ENCODE peak calls at places on chromosomes 4 and X, in seven cellular contexts. W, H, I, A, E, P and U are unnamed samples.
A peak's percentile ranks its signal among the peaks of the same experiment; 100 is the strongest.

GRCh38 chr4:130043796-130044195 is 947.8 kb downstream of the C4orf33 start:
- DNase-seq in W (no peak), H (no peak), I (no peak), A (no peak), E (no peak), P (no peak), U (no peak)

GRCh38 chr4:15004701-15005301 is 2.5 kb downstream of the CPEB2 start:
- DNase-seq in W (peak; percentile 54), H (no peak), I (no peak), A (peak; percentile 20), E (no peak), P (peak; percentile 65), U (no peak)

GRCh38 chrX:114619874-114620273 is 36.0 kb downstream of the HTR2C start:
- DNase-seq in W (no peak), H (no peak), I (no peak), A (no peak), E (no peak), P (peak; percentile 10), U (no peak)

GRCh38 chrX:72130762-72131231 is 918 bp downstream of the RTL5 start:
- DNase-seq in W (no peak), H (no peak), I (no peak), A (no peak), E (no peak), P (no peak), U (no peak)

GRCh38 chr4:186606593-186606992 is 51.2 kb upstream of the MTNR1A start:
- DNase-seq in W (peak; percentile 40), H (no peak), I (no peak), A (no peak), E (no peak), P (no peak), U (no peak)

GRCh38 chr4:142293536-142293935 is 552.6 kb downstream of the INPP4B start:
- DNase-seq in W (peak; percentile 80), H (no peak), I (no peak), A (no peak), E (no peak), P (no peak), U (no peak)

GRCh38 chr4:54800831-54801530 is 143.2 kb downstream of the KIT start:
- DNase-seq in W (no peak), H (no peak), I (no peak), A (no peak), E (no peak), P (no peak), U (no peak)

GRCh38 chr4:153649572-153649991 is 34.5 kb upstream of the TLR2 start:
- DNase-seq in W (peak; percentile 42), H (no peak), I (no peak), A (peak; percentile 21), E (no peak), P (no peak), U (peak; percentile 60)

GRCh38 chr4:47085661-47086060 is 54.3 kb downstream of the GABRB1 start:
- DNase-seq in W (no peak), H (no peak), I (no peak), A (no peak), E (no peak), P (no peak), U (no peak)

GRCh38 chrX:103475381-103475780 is 43.9 kb downstream of the RAB40A start:
- DNase-seq in W (peak; percentile 63), H (no peak), I (no peak), A (no peak), E (no peak), P (no peak), U (no peak)

DNA sequence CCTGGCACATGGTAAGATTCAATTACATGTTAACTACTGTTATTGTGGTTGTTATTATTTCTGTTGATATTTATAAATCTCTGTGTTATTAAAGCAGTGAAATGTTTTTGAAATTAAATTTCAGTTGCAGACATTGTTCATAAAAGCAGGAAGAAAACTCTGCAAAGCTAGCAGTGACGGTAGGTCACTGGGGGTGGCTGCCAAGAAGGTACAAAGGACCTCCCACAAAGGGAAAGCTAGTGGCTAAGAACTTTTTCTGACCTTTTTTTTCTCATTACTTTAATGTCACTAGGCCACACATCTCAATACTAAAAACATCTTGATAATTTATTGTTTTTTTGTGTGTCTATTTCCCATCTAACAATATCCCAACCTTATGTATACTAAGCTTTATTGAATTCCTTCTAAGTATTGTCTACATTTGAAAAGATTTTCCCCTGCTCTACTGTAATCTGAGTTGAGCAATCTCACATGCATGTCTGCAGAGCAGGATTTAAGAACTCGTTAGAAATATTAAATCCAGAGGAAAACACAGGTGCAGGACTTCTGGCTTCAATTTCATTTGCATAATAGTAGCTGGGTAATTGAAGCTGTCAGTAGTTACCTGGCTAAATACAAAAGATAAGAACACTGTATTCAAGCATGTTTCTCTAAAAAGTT is 197.3 kb downstream of the CFAP299 start:
- DNase-seq in W (no peak), H (no peak), I (no peak), A (no peak), E (no peak), P (no peak), U (no peak)
- H3K4me3 ChIP-seq in W (no peak overlapping the region), H (no peak overlapping the region), I (no peak overlapping the region), A (no peak overlapping the region), E (no peak overlapping the region), P (no peak overlapping the region), U (no peak overlapping the region)

GRCh38 chrX:20420058-20420457 is 153.3 kb upstream of the RPS6KA3 start:
- DNase-seq in W (no peak), H (no peak), I (no peak), A (no peak), E (no peak), P (no peak), U (no peak)

GRCh38 chrX:20421275-20421674 is 154.6 kb upstream of the RPS6KA3 start:
- DNase-seq in W (no peak), H (no peak), I (no peak), A (no peak), E (no peak), P (no peak), U (no peak)

GRCh38 chrX:20421697-20422096 is 155.0 kb upstream of the RPS6KA3 start:
- DNase-seq in W (no peak), H (no peak), I (no peak), A (no peak), E (no peak), P (no peak), U (no peak)

GRCh38 chrX:20418809-20419208 is 152.1 kb upstream of the RPS6KA3 start:
- DNase-seq in W (no peak), H (no peak), I (no peak), A (no peak), E (no peak), P (no peak), U (no peak)

DNA sequence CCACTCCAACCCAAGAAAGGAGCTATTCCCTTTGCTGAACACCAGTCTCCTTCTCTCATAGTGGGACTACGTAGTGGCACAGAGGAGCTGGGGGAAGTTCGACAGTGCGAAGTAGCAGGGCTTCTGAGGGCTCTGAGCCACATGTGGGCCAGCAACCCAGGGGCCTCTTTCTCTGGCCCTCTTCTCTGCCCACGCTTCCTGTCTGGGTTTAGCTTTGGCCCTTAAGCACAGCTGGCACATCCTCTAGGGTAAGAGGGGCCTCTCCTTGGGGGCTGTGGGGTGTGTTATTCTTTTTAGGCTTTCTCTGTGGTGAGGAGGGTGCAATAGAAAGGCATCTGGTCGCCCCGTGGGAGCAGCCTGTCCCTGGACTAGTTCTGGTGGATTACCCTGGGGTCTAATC is 151.7 kb upstream of the RPS6KA3 start:
- DNase-seq in W (no peak), H (no peak), I (no peak), A (no peak), E (no peak), P (no peak), U (no peak)
- TF ChIP-seq CEBPB in W (no peak), H (no peak), I (no peak), A (no peak), E (no peak), P (no peak), U (no peak)

GRCh38 chr4:113563691-113564378 is 197.7 kb downstream of the CAMK2D start:
- DNase-seq in W (no peak), H (no peak), I (no peak), A (no peak), E (no peak), P (no peak), U (no peak)

GRCh38 chr4:113559947-113560346 is 201.6 kb downstream of the CAMK2D start:
- DNase-seq in W (no peak), H (no peak), I (no peak), A (no peak), E (no peak), P (no peak), U (no peak)

GRCh38 chr4:113561758-113562157 is 199.8 kb downstream of the CAMK2D start:
- DNase-seq in W (no peak), H (no peak), I (no peak), A (no peak), E (no peak), P (no peak), U (no peak)

GRCh38 chr4:113561092-113561491 is 200.4 kb downstream of the CAMK2D start:
- DNase-seq in W (no peak), H (no peak), I (no peak), A (no peak), E (no peak), P (no peak), U (no peak)

DNA sequence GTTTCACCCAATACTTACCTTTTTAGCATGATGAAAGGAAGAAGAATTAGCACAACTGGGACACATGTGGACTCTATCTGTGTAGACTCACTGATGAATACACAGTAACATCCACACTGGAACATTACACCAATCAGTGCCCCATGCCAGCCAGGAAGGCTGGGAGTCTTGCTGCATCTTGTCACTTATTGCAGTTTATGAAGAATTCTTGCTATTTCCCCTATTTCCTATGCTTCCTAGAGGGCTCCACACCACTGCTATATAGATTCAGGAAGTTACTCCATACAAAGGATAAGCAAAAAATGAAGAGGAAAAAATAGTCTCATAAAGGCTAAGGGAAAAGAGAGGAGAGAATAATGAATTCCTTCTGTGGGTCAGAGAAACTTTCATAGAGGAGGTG is 201.0 kb downstream of the CAMK2D start:
- DNase-seq in W (no peak), H (no peak), I (no peak), A (no peak), E (no peak), P (no peak), U (no peak)
- TF ChIP-seq RAD21 in W (no peak), H (no peak), I (peak; percentile 9), A (no peak), E (no peak), P (no peak), U (peak; percentile 17)

DNA sequence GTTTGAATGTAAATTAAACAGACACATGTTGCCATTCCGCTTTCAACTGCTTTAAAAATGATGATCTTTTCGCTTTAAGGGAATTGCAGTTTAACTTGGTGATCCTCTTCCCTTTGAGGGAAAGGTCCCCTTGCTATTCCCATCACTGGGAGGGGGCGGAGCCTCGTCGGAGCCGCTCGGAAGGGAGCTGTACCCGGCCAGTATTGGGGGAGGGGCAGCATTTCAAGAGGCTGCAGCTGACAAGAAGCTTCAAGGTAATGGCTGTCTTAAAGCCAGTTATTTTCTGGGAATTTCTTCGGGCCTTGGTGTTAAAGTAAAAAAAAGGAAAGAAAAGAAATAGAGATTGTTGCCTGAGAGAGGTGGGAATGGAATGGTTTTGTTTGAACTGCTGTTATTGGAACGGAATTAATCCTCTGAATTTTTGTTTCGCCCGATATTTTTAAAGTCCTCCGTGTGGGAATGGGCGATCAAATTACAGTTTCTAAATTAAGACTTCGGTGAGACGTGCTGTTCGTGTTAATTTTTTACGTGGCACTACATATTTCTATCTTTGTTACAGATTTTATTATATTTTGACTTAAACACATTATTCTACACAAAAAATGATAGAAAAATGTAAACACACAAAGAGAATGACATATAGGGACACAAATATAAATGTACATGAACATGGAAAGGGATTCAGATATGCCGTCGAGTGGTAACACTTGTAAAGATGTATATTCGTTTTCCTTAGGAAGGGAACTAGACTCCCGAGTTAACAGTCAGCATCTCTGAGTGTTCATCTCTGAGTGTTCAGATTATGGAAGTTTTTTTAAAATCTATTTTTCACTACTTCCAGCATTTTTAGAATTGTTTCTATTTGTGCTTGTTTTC is 9.2 kb downstream of the PWWP3B start:
- DNase-seq in W (no peak), H (no peak), I (no peak), A (no peak), E (peak; percentile 33), P (no peak), U (no peak)
- H3K4me3 ChIP-seq in W (no peak overlapping the region), H (no peak overlapping the region), I (no peak overlapping the region), A (no peak overlapping the region), E (no peak overlapping the region), P (no peak overlapping the region), U (no peak overlapping the region)